ENCODE peak calls at places on chromosomes 16 and 17, in nine cellular contexts. I is HCT116, A is A549, X is IMR-90, J is kidney, N is thyroid gland, S is PC-9, B is transverse colon, G is thoracic aorta. P is an unnamed sample.

GRCh38 chr17:1965556-1966273 is 59.4 kb downstream of the RTN4RL1 start:
- DNase-seq in J (peak; percentile 52), A (no peak), N (no peak), G (no peak), I (no peak), S (no peak), X (no peak), B (no peak), P (no peak)

GRCh38 chr16:57623251-57624043 is 5.0 kb upstream of the ADGRG1 start:
- DNase-seq in A (peak; percentile 87), G (no peak), N (peak; percentile 77), X (peak; percentile 52), B (peak; percentile 65), I (peak; percentile 55), S (peak; percentile 89), J (peak; percentile 91), P (peak; percentile 95)

GRCh38 chr17:55295411-55296170 is 30.8 kb downstream of the HLF start:
- DNase-seq in S (peak; percentile 45), J (no peak), N (peak; percentile 73), I (peak; percentile 57), G (no peak), A (peak; percentile 68), B (peak; percentile 66), X (peak; percentile 43), P (peak; percentile 66)

GRCh38 chr17:17783121-17783824 is 53.5 kb downstream of the SREBF1 start:
- DNase-seq in S (peak; percentile 70), X (no peak), I (no peak), N (peak; percentile 85), B (peak; percentile 60), A (no peak), J (peak; percentile 90), G (no peak), P (peak; percentile 82)

GRCh38 chr16:53922067-53922804 is 218.3 kb downstream of the FTO start:
- DNase-seq in S (no peak), A (no peak), G (no peak), X (peak; percentile 47), I (no peak), N (no peak), J (no peak), B (no peak), P (no peak)

GRCh38 chr16:30541502-30542329 is 7.1 kb upstream of the ZNF747 start:
- DNase-seq in A (no peak), N (no peak), G (no peak), I (no peak), S (no peak), B (peak; percentile 69), J (no peak), X (peak; percentile 82), P (no peak)

GRCh38 chr17:34728771-34729310 is 149.5 kb downstream of the TMEM132E start:
- DNase-seq in B (no peak), N (no peak), I (no peak), X (no peak), J (no peak), G (no peak), S (no peak), A (no peak), P (no peak)

GRCh38 chr17:66727634-66728570 is 107.0 kb upstream of the CACNG5 start:
- DNase-seq in S (peak; percentile 40), A (peak; percentile 68), J (no peak), G (no peak), B (peak; percentile 57), X (peak; percentile 50), I (peak; percentile 34), N (peak; percentile 84), P (peak; percentile 81)

GRCh38 chr16:23316634-23317265 is 14.6 kb downstream of the SCNN1B start:
- DNase-seq in G (no peak), A (no peak), S (no peak), B (no peak), X (no peak), I (no peak), J (no peak), N (no peak), P (no peak)

GRCh38 chr17:80981062-80981902 is 10.4 kb upstream of the CHMP6 start:
- DNase-seq in A (no peak), S (no peak), B (no peak), X (no peak), G (no peak), I (no peak), J (no peak), N (no peak), P (no peak)

GRCh38 chr16:21684199-21684598 is 20.4 kb downstream of the OTOA start:
- DNase-seq in I (peak; percentile 4), N (peak; percentile 6), S (no peak), X (no peak), J (no peak), A (peak; percentile 47), B (peak; percentile 21), G (no peak), P (peak; percentile 42)

GRCh38 chr17:31579265-31579664 is 187.8 kb downstream of the RAB11FIP4 start:
- DNase-seq in G (no peak), X (peak; percentile 57), A (no peak), S (peak; percentile 81), N (peak; percentile 90), I (no peak), B (no peak), J (no peak), P (no peak)

GRCh38 chr16:29734826-29735225 is 11.0 kb downstream of the C16orf54 start:
- DNase-seq in G (no peak), J (no peak), I (no peak), X (peak; percentile 6), A (no peak), N (no peak), S (no peak), B (no peak), P (no peak)

DNA sequence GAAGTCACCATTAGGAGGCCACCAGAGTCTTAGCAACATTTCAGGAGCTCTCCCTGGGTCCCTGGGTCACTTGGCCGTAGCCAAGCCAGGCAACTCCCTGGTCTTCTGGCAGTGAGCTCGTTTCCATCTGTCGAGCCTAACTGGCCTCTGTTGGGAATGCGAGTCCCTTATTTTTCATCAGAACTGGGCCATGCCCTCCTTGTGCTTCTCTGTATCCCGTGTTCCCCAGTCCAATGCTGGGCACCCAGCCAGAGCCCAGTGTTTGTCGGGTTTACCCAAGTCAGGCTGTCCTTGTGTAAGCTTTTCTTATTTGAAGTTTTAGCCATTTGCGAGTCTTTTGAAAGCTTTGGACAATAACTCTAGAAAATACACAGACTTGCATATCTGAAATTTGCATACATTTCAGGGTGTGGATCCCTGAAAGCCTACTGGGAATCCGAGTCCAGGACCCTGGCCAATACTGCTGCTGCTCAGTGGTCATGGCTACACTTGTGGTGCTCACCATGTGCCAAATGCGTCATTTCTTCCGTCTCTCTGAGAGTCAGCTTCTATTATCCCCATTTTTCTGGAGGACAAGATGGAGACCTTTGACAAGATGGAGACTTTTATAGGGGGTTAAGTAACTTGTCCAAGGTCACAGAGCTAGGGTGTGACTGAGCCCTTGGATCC is 81.6 kb upstream of the LGALS9 start:
- DNase-seq in N (peak; percentile 92), S (no peak), A (no peak), B (no peak), J (no peak), X (no peak), I (no peak), G (no peak), P (no peak)
- H3K4me1 ChIP-seq in N (peaks cover 52% of the 10 kb centered on the region), S (peaks cover 50% of the 10 kb centered on the region), A (peaks cover 98% of the 10 kb centered on the region), B (peaks cover 56% of the 10 kb centered on the region), J (peaks cover 19% of the 10 kb centered on the region), X (peaks cover 53% of the 10 kb centered on the region), I (peaks cover 63% of the 10 kb centered on the region), G (peaks cover 23% of the 10 kb centered on the region), P (peaks cover 9% of the 10 kb centered on the region)

GRCh38 chr17:49629447-49629846 is 48.5 kb downstream of the SPOP start:
- DNase-seq in N (no peak), B (no peak), G (no peak), A (no peak), I (no peak), J (no peak), X (no peak), S (no peak), P (no peak)
- H3K4me1 ChIP-seq in N (peaks cover 19% of the 10 kb centered on the region), B (peaks cover 80% of the 10 kb centered on the region), G (peaks cover 93% of the 10 kb centered on the region), A (peaks cover 7% of the 10 kb centered on the region), I (no peaks in the 10 kb centered on the region), J (peaks cover 24% of the 10 kb centered on the region), X (peaks cover 7% of the 10 kb centered on the region), S (no peaks in the 10 kb centered on the region), P (peaks cover 20% of the 10 kb centered on the region)

GRCh38 chr17:65071861-65072260 is 15.3 kb upstream of the GNA13 start:
- DNase-seq in N (no peak), A (peak; percentile 73), I (no peak), G (no peak), X (peak; percentile 72), B (no peak), S (no peak), J (no peak), P (no peak)

GRCh38 chr17:65066858-65067257 is 10.3 kb upstream of the GNA13 start:
- DNase-seq in A (no peak), B (no peak), X (no peak), J (no peak), S (no peak), I (no peak), N (no peak), G (no peak), P (no peak)

GRCh38 chr17:65070620-65071019 is 14.1 kb upstream of the GNA13 start:
- DNase-seq in B (no peak), A (no peak), G (no peak), N (no peak), J (no peak), X (no peak), S (no peak), I (no peak), P (no peak)

GRCh38 chr17:65074778-65075250 is 18.3 kb upstream of the GNA13 start:
- DNase-seq in G (no peak), S (no peak), X (peak; percentile 68), I (no peak), B (peak; percentile 60), J (peak; percentile 81), N (peak; percentile 82), A (peak; percentile 73), P (peak; percentile 87)

GRCh38 chr17:65072577-65073178 is 16.1 kb upstream of the GNA13 start:
- DNase-seq in I (peak; percentile 12), G (no peak), X (no peak), S (no peak), A (peak; percentile 45), B (peak; percentile 80), N (no peak), J (no peak), P (no peak)
- H3K4me1 ChIP-seq in I (peaks cover 7% of the 10 kb centered on the region), G (no peaks in the 10 kb centered on the region), X (peaks cover 9% of the 10 kb centered on the region), S (no peaks in the 10 kb centered on the region), A (peaks cover 51% of the 10 kb centered on the region), B (peaks cover 51% of the 10 kb centered on the region), N (peaks cover 14% of the 10 kb centered on the region), J (peaks cover 5% of the 10 kb centered on the region), P (peaks cover 14% of the 10 kb centered on the region)

GRCh38 chr16:67673712-67674580 is 7.3 kb downstream of the C16orf86 start:
- DNase-seq in G (no peak), B (peak; percentile 82), A (no peak), I (no peak), N (peak; percentile 64), S (no peak), X (no peak), J (peak; percentile 94), P (peak; percentile 46)

GRCh38 chr16:67676516-67676915 is 9.9 kb downstream of the C16orf86 start:
- DNase-seq in B (no peak), N (no peak), S (peak; percentile 71), X (no peak), A (no peak), G (no peak), I (no peak), J (no peak), P (no peak)

GRCh38 chr16:67675999-67676398 is 9.4 kb downstream of the C16orf86 start:
- DNase-seq in S (no peak), A (no peak), J (no peak), G (no peak), I (no peak), N (no peak), B (no peak), X (no peak), P (no peak)

GRCh38 chr16:67675579-67675935 is 8.9 kb downstream of the C16orf86 start:
- DNase-seq in B (no peak), J (peak; percentile 66), I (no peak), X (no peak), S (no peak), N (no peak), G (no peak), A (no peak), P (no peak)

GRCh38 chr16:67674851-67675578 is 8.4 kb downstream of the C16orf86 start:
- DNase-seq in I (no peak), X (no peak), S (no peak), B (no peak), J (peak; percentile 71), A (no peak), G (no peak), N (no peak), P (no peak)
- H3K4me1 ChIP-seq in I (no peaks in the 10 kb centered on the region), X (no peaks in the 10 kb centered on the region), S (peaks cover 26% of the 10 kb centered on the region), B (peaks cover 64% of the 10 kb centered on the region), J (peaks cover 20% of the 10 kb centered on the region), A (no peaks in the 10 kb centered on the region), G (no peaks in the 10 kb centered on the region), N (peaks cover 42% of the 10 kb centered on the region), P (peaks cover 12% of the 10 kb centered on the region)

P was measured in testis.